ENCODE peak calls at places on chromosomes 1 and 21, in seven cellular contexts. M is heart left ventricle, N is DND-41, K is AG09309, C is HFF-Myc, Q is left ventricle myocardium inferior, X is tibial artery. A is an unnamed sample.

GRCh38 chr1:2990376-2991115 is 30.7 kb upstream of the ACTRT2 start:
- DNase-seq in M (no peak), N (no peak), K (no peak), C (no peak), Q (no peak), X (peak), A (no peak)

GRCh38 chr1:31038360-31038759 is 27.2 kb downstream of the PUM1 start:
- DNase-seq in M (no peak), N (no peak), K (peak), C (no peak), Q (no peak), X (no peak), A (no peak)

GRCh38 chr1:243471754-243472725 is 216.2 kb downstream of the SDCCAG8 start:
- DNase-seq in M (no peak), N (no peak), K (no peak), C (no peak), Q (no peak), X (no peak), A (peak)

GRCh38 chr1:117826551-117827078 is 102.8 kb downstream of the GDAP2 start:
- DNase-seq in M (peak), N (no peak), K (peak), C (peak), Q (peak), X (peak), A (no peak)

GRCh38 chr1:214044438-214045214 is 56.9 kb downstream of the PROX1 start:
- DNase-seq in M (no peak), N (no peak), K (no peak), C (no peak), Q (no peak), X (no peak), A (no peak)

GRCh38 chr1:165444897-165445370 is at the start of gene RXRG:
- DNase-seq in M (peak), N (no peak), K (no peak), C (no peak), Q (peak), X (no peak), A (no peak)

GRCh38 chr1:176450526-176450925 is 12.4 kb upstream of the PAPPA2 start:
- DNase-seq in M (no peak), N (no peak), K (no peak), C (no peak), Q (no peak), X (no peak), A (no peak)

GRCh38 chr21:29155118-29155932 is 24.9 kb downstream of the MAP3K7CL start:
- DNase-seq in M (peak), N (no peak), K (peak), C (no peak), Q (peak), X (peak), A (no peak)

GRCh38 chr1:208115924-208116614 is 128.1 kb downstream of the PLXNA2 start:
- DNase-seq in M (no peak), N (no peak), K (no peak), C (no peak), Q (no peak), X (no peak), A (no peak)

GRCh38 chr1:218679391-218679790 is 334.3 kb downstream of the TGFB2 start:
- DNase-seq in M (no peak), N (no peak), K (no peak), C (no peak), Q (no peak), X (no peak), A (no peak)

GRCh38 chr1:221919743-221920142 is 177.9 kb upstream of the DUSP10 start:
- DNase-seq in M (no peak), N (no peak), K (no peak), C (no peak), Q (no peak), X (no peak), A (no peak)

GRCh38 chr1:155191904-155192303 is 15.8 kb downstream of the THBS3 start:
- DNase-seq in M (no peak), N (no peak), K (no peak), C (no peak), Q (no peak), X (no peak), A (no peak)

GRCh38 chr1:87968259-87968955 is 639.7 kb downstream of the LMO4 start:
- DNase-seq in M (peak), N (no peak), K (no peak), C (peak), Q (peak), X (peak), A (no peak)

GRCh38 chr1:243507001-243507671 is 251.3 kb downstream of the SDCCAG8 start:
- DNase-seq in M (no peak), N (no peak), K (no peak), C (no peak), Q (no peak), X (no peak), A (no peak)

GRCh38 chr21:15842565-15842880 is 112.7 kb downstream of the USP25 start:
- DNase-seq in M (no peak), N (no peak), K (no peak), C (no peak), Q (no peak), X (no peak), A (no peak)

GRCh38 chr21:41250519-41250918 is 66.1 kb upstream of the FAM3B start:
- DNase-seq in M (no peak), N (no peak), K (no peak), C (no peak), Q (no peak), X (peak), A (no peak)

GRCh38 chr1:94514095-94514727 is 27.3 kb downstream of the F3 start:
- DNase-seq in M (no peak), N (peak), K (no peak), C (no peak), Q (no peak), X (no peak), A (peak)

GRCh38 chr1:175933801-175934200 is 190.4 kb upstream of the TNR start:
- DNase-seq in M (peak), N (no peak), K (no peak), C (peak), Q (no peak), X (no peak), A (no peak)

GRCh38 chr1:86018311-86018923 is 138.2 kb downstream of the COL24A1 start:
- DNase-seq in M (no peak), N (peak), K (no peak), C (no peak), Q (no peak), X (no peak), A (peak)

GRCh38 chr1:235867903-235868469 is 1.3 kb upstream of the LYST start:
- DNase-seq in M (no peak), N (peak), K (no peak), C (no peak), Q (no peak), X (no peak), A (peak)

GRCh38 chr1:230992100-230992774 is 13.3 kb downstream of the ARV1 start:
- DNase-seq in M (no peak), N (no peak), K (no peak), C (no peak), Q (no peak), X (no peak), A (no peak)

GRCh38 chr1:116415699-116416533 is 42.9 kb downstream of the ATP1A1 start:
- DNase-seq in M (peak), N (peak), K (no peak), C (no peak), Q (peak), X (no peak), A (no peak)

GRCh38 chr1:201565771-201566528 is 27.0 kb downstream of the NAV1 start:
- DNase-seq in M (no peak), N (no peak), K (no peak), C (no peak), Q (no peak), X (no peak), A (no peak)

GRCh38 chr1:16187748-16188401 is 24.6 kb downstream of the ARHGEF19 start:
- DNase-seq in M (peak), N (peak), K (peak), C (peak), Q (peak), X (peak), A (peak)

GRCh38 chr21:43937898-43938309 is 72.9 kb downstream of the AGPAT3 start:
- DNase-seq in M (no peak), N (no peak), K (no peak), C (no peak), Q (no peak), X (no peak), A (peak)

GRCh38 chr1:229087339-229087738 is 183.6 kb upstream of the RAB4A start:
- DNase-seq in M (no peak), N (no peak), K (no peak), C (no peak), Q (no peak), X (peak), A (no peak)

GRCh38 chr1:13487143-13487868 is 26.5 kb downstream of the LRRC38 start:
- DNase-seq in M (peak), N (peak), K (no peak), C (no peak), Q (peak), X (no peak), A (no peak)

GRCh38 chr1:226642421-226642820 is 93.9 kb downstream of the STUM start:
- DNase-seq in M (no peak), N (no peak), K (no peak), C (no peak), Q (no peak), X (no peak), A (no peak)

GRCh38 chr1:7346600-7347570 is 424.2 kb upstream of the VAMP3 start:
- DNase-seq in M (no peak), N (no peak), K (no peak), C (no peak), Q (no peak), X (no peak), A (no peak)

GRCh38 chr1:223695941-223696340 is 16.4 kb upstream of the CAPN2 start:
- DNase-seq in M (no peak), N (no peak), K (no peak), C (no peak), Q (no peak), X (no peak), A (no peak)

GRCh38 chr1:245652660-245653427 is 498.1 kb downstream of the KIF26B start:
- DNase-seq in M (no peak), N (no peak), K (no peak), C (no peak), Q (no peak), X (no peak), A (no peak)

GRCh38 chr1:245654460-245655050 is 499.8 kb downstream of the KIF26B start:
- DNase-seq in M (no peak), N (no peak), K (no peak), C (no peak), Q (no peak), X (no peak), A (no peak)

GRCh38 chr1:245656189-245656717 is 501.5 kb downstream of the KIF26B start:
- DNase-seq in M (no peak), N (no peak), K (no peak), C (no peak), Q (no peak), X (no peak), A (no peak)

GRCh38 chr1:245657371-245657770 is 502.6 kb downstream of the KIF26B start:
- DNase-seq in M (no peak), N (no peak), K (no peak), C (no peak), Q (no peak), X (no peak), A (no peak)
- TF ChIP-seq CTCF in M (no peak), N (no peak), K (no peak), C (no peak), Q (no peak), X (no peak), A (no peak)

GRCh38 chr1:43152866-43153265 is 19.2 kb downstream of the EBNA1BP2 start:
- DNase-seq in M (no peak), N (no peak), K (no peak), C (no peak), Q (no peak), X (no peak), A (peak)

GRCh38 chr1:43149889-43150288 is 22.2 kb downstream of the EBNA1BP2 start:
- DNase-seq in M (no peak), N (no peak), K (no peak), C (no peak), Q (no peak), X (no peak), A (no peak)

GRCh38 chr1:43143441-43143888 is 28.6 kb downstream of the EBNA1BP2 start:
- DNase-seq in M (no peak), N (no peak), K (no peak), C (no peak), Q (no peak), X (no peak), A (peak)

GRCh38 chr1:43144228-43144627 is 27.9 kb downstream of the EBNA1BP2 start:
- DNase-seq in M (no peak), N (no peak), K (peak), C (no peak), Q (no peak), X (no peak), A (no peak)

DNA sequence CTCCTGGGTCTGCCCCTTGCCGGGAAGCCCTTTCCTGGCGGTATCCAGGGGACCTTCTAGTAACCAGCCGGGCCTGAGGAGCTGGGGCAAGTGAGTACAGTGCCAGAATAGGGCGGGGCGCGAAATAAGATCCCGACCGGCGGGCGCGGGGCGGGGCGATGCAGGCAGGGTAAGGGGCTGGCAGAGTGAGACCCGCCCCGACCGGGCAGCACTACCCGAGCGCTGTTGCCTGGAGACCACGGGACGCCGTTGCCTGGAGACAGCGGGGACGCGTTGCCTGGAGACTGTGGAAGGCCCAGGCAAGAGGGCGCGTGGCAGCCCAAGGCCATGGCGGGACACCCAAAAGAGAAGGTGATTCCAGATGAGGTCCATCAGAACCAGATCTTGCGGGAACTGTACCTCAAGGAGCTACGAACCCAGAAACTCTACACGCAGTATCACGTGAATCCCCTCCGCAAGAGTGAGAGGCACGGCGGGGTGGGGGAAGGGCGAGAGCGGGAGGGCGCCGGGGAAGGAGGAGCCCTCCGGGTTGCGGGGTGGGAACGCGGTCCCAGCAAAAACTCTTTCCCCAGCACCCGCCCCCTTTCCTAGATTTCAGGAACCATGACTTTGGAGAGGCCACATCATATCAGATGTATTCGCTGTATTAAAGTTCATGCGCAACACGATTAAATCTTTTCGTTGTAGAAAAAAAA is 24.3 kb downstream of the EBNA1BP2 start:
- DNase-seq in M (peak), N (no peak), K (no peak), C (peak), Q (peak), X (peak), A (no peak)
- H3K4me3 ChIP-seq in M (peak), N (no peak), K (peak), C (peak), Q (peak), X (peak), A (no peak)

GRCh38 chr1:174580801-174581200 is 133.0 kb downstream of the GPR52 start:
- DNase-seq in M (no peak), N (no peak), K (no peak), C (no peak), Q (no peak), X (no peak), A (no peak)
- TF ChIP-seq CTCF in M (no peak), N (no peak), K (no peak), C (no peak), Q (no peak), X (no peak), A (no peak)

DNA sequence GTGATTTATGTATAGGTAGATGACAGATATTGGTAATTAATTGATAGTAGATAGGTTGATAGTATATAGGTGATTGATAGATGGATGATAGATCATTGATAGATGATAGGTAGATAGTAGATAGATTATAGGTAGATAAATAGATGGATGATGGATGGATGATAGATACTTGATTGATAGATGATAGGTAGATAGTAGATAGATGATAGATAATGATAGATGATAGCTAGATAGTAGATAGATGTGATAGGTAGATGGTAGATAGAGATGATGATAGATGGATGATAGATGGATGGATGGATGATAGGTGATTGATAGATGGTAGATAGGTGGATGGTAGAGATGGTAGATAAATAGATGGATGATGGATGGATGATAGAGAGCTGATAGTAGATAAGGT is 62.0 kb upstream of the SAMD11 start:
- DNase-seq in M (no peak), N (no peak), K (no peak), C (no peak), Q (no peak), X (no peak), A (no peak)
- H3K4me3 ChIP-seq in M (no peak), N (no peak), K (no peak), C (no peak), Q (no peak), X (no peak), A (no peak)

DNA sequence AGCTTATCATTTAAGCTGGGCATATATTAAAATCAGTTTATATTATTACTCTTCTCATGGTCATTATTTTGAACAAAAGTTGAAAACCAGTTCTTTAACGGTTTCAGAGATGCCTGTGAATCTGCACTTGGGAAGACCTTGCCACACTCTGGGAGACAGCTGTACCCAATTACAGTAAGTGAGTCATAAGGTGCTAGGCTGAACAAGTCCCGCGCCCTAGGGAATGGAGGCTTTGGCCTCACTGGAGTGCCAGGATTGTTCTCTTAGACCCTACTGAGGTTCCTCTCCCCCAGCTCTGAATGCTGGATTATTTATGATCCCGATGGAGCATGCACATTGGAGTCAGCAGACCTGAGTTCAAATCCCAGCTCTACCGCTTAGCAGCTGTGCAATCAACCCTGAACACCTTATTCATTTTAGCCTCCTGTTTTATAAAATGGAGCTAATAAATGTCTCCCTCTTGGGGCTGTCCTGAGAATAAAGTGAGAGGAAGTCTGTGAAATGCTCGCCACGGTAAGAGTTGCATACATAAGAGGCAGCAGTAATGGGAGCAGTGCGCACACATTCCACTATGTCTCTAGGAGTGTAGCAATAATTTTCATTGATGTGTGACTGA is 266.2 kb downstream of the FOXD2 start:
- DNase-seq in M (no peak), N (no peak), K (peak), C (peak), Q (no peak), X (peak), A (no peak)
- TF ChIP-seq CTCF in M (no peak), N (peak), K (peak), C (peak), Q (peak), X (peak), A (no peak)

DNA sequence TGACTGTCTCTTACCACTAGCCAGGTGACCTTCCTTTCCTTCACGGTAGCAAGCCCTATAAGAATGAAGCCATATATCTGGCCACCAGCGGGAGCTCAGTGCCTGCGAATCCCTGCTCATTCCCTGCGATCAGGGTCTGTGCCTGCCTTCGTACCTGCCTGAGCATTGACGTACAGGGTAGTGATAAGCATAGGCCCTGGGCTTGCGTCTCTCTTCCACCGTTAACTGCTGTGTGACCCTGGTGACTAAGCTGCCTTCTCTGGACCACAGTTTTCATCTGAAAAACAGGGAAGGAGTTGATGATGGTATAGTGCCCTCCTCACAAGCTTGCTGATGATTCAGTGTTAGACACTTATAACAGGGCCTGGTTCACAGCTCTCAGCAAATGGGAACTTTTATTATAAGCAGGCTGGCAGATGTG is 4.1 kb downstream of the ZC3H12A start:
- DNase-seq in M (no peak), N (no peak), K (peak), C (no peak), Q (no peak), X (no peak), A (peak)
- H3K4me3 ChIP-seq in M (no peak), N (no peak), K (peak), C (peak), Q (peak), X (peak), A (peak)

GRCh38 chr1:54227836-54228435 is 28.0 kb downstream of the MRPL37 start:
- DNase-seq in M (no peak), N (no peak), K (no peak), C (no peak), Q (no peak), X (no peak), A (no peak)
- TF ChIP-seq CTCF in M (no peak), N (peak), K (no peak), C (peak), Q (no peak), X (no peak), A (no peak)

DNA sequence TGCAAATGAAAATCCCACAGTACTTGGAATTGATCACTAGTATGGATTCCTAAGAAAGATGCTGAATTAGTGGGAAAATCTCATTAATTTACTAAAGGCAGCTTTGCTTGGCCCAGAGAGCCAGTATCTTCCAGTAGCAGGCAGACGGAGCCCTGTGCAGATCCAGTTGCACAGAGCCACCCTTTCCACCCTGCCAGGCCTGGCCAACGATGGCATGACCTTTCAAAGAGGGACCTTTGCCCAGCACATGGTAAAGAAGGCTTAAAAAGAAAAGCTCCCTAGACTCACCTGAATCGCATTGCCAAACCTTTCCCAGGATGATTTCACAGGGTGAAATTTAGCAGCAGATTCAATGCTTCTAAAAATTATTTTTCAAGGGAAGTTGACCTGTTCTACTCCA is 170.5 kb upstream of the CAMK1G start:
- DNase-seq in M (no peak), N (no peak), K (no peak), C (no peak), Q (no peak), X (no peak), A (no peak)
- H3K4me3 ChIP-seq in M (no peak), N (no peak), K (no peak), C (no peak), Q (no peak), X (no peak), A (no peak)

A was measured in GM12865.